ENCODE peak calls at places on chromosomes 11 and 22, in eight cellular contexts. One of them, this sample, is unnamed.

GRCh38 chr22:22824340-22825212 is 63.0 kb upstream of the IGLL5 start:
- DNase-seq in caudate nucleus: no peak
- DNase-seq in stimulated activated naive B cell treated with anti-CD40 and anti-IgM and Interleukin-4, amounts not matched to agents 10 μg/mL and 1 μg/mL and 100 μg/mL, for 72 hours: no peak
- DNase-seq in H9: no peak
- DNase-seq in EL: no peak
- DNase-seq in NCI-H1417: no peak
- DNase-seq in small intestine: no peak
- DNase-seq in NCI-H1092: no peak
- DNase-seq in this sample: no peak

GRCh38 chr11:24181395-24182047 is 315.3 kb upstream of the LUZP2 start:
- DNase-seq in EL: no peak
- DNase-seq in stimulated activated naive B cell treated with anti-CD40 and anti-IgM and Interleukin-4, amounts not matched to agents 10 μg/mL and 1 μg/mL and 100 μg/mL, for 72 hours: no peak
- DNase-seq in H9: no peak
- DNase-seq in small intestine: no peak
- DNase-seq in NCI-H1092: no peak
- DNase-seq in caudate nucleus: no peak
- DNase-seq in NCI-H1417: peak
- DNase-seq in this sample: no peak

GRCh38 chr11:65821107-65821506 is 12.7 kb upstream of the SNX32 start:
- DNase-seq in EL: no peak
- DNase-seq in NCI-H1092: no peak
- DNase-seq in H9: no peak
- DNase-seq in stimulated activated naive B cell treated with anti-CD40 and anti-IgM and Interleukin-4, amounts not matched to agents 10 μg/mL and 1 μg/mL and 100 μg/mL, for 72 hours: no peak
- DNase-seq in caudate nucleus: no peak
- DNase-seq in small intestine: peak
- DNase-seq in NCI-H1417: peak
- DNase-seq in this sample: no peak

GRCh38 chr11:33892906-33893594 is 1.2 kb upstream of the LMO2 start:
- DNase-seq in caudate nucleus: no peak
- DNase-seq in NCI-H1417: peak
- DNase-seq in EL: no peak
- DNase-seq in NCI-H1092: no peak
- DNase-seq in H9: no peak
- DNase-seq in small intestine: no peak
- DNase-seq in stimulated activated naive B cell treated with anti-CD40 and anti-IgM and Interleukin-4, amounts not matched to agents 10 μg/mL and 1 μg/mL and 100 μg/mL, for 72 hours: no peak
- DNase-seq in this sample: no peak

GRCh38 chr11:64885367-64886286 is 7.2 kb upstream of the EHD1 start:
- DNase-seq in H9: no peak
- DNase-seq in caudate nucleus: no peak
- DNase-seq in EL: peak
- DNase-seq in small intestine: peak
- DNase-seq in NCI-H1092: no peak
- DNase-seq in stimulated activated naive B cell treated with anti-CD40 and anti-IgM and Interleukin-4, amounts not matched to agents 10 μg/mL and 1 μg/mL and 100 μg/mL, for 72 hours: no peak
- DNase-seq in NCI-H1417: peak
- DNase-seq in this sample: no peak

GRCh38 chr11:78040691-78041379 is 17.8 kb upstream of the KCTD14 start:
- DNase-seq in stimulated activated naive B cell treated with anti-CD40 and anti-IgM and Interleukin-4, amounts not matched to agents 10 μg/mL and 1 μg/mL and 100 μg/mL, for 72 hours: no peak
- DNase-seq in NCI-H1092: no peak
- DNase-seq in small intestine: peak
- DNase-seq in H9: peak
- DNase-seq in EL: peak
- DNase-seq in NCI-H1417: no peak
- DNase-seq in caudate nucleus: no peak
- DNase-seq in this sample: no peak

GRCh38 chr11:45075952-45076351 is 70.5 kb upstream of the PRDM11 start:
- DNase-seq in NCI-H1092: no peak
- DNase-seq in small intestine: no peak
- DNase-seq in NCI-H1417: no peak
- DNase-seq in caudate nucleus: no peak
- DNase-seq in H9: no peak
- DNase-seq in stimulated activated naive B cell treated with anti-CD40 and anti-IgM and Interleukin-4, amounts not matched to agents 10 μg/mL and 1 μg/mL and 100 μg/mL, for 72 hours: no peak
- DNase-seq in EL: no peak
- DNase-seq in this sample: no peak

GRCh38 chr22:42452456-42452855 is 20.3 kb upstream of the NFAM1 start:
- DNase-seq in small intestine: no peak
- DNase-seq in caudate nucleus: no peak
- DNase-seq in stimulated activated naive B cell treated with anti-CD40 and anti-IgM and Interleukin-4, amounts not matched to agents 10 μg/mL and 1 μg/mL and 100 μg/mL, for 72 hours: no peak
- DNase-seq in EL: no peak
- DNase-seq in H9: no peak
- DNase-seq in NCI-H1092: no peak
- DNase-seq in NCI-H1417: no peak
- DNase-seq in this sample: no peak

GRCh38 chr11:104995001-104995408 is 26.6 kb upstream of the CASP4 start:
- DNase-seq in NCI-H1092: peak
- DNase-seq in NCI-H1417: peak
- DNase-seq in H9: no peak
- DNase-seq in stimulated activated naive B cell treated with anti-CD40 and anti-IgM and Interleukin-4, amounts not matched to agents 10 μg/mL and 1 μg/mL and 100 μg/mL, for 72 hours: no peak
- DNase-seq in caudate nucleus: no peak
- DNase-seq in EL: no peak
- DNase-seq in small intestine: no peak
- DNase-seq in this sample: no peak

GRCh38 chr22:23767303-23767672 is 484 bp downstream of the CHCHD10 start:
- DNase-seq in NCI-H1092: no peak
- DNase-seq in caudate nucleus: no peak
- DNase-seq in H9: no peak
- DNase-seq in NCI-H1417: no peak
- DNase-seq in stimulated activated naive B cell treated with anti-CD40 and anti-IgM and Interleukin-4, amounts not matched to agents 10 μg/mL and 1 μg/mL and 100 μg/mL, for 72 hours: no peak
- DNase-seq in small intestine: no peak
- DNase-seq in EL: no peak
- DNase-seq in this sample: no peak

GRCh38 chr11:27234043-27234668 is 128.9 kb downstream of the CCDC34 start:
- DNase-seq in H9: no peak
- DNase-seq in stimulated activated naive B cell treated with anti-CD40 and anti-IgM and Interleukin-4, amounts not matched to agents 10 μg/mL and 1 μg/mL and 100 μg/mL, for 72 hours: peak
- DNase-seq in small intestine: peak
- DNase-seq in EL: peak
- DNase-seq in NCI-H1417: peak
- DNase-seq in caudate nucleus: no peak
- DNase-seq in NCI-H1092: peak
- DNase-seq in this sample: peak

GRCh38 chr22:32255726-32256125 is 579 bp upstream of the SLC5A4 start:
- DNase-seq in EL: no peak
- DNase-seq in NCI-H1417: no peak
- DNase-seq in stimulated activated naive B cell treated with anti-CD40 and anti-IgM and Interleukin-4, amounts not matched to agents 10 μg/mL and 1 μg/mL and 100 μg/mL, for 72 hours: no peak
- DNase-seq in H9: no peak
- DNase-seq in caudate nucleus: no peak
- DNase-seq in small intestine: peak
- DNase-seq in NCI-H1092: no peak
- DNase-seq in this sample: no peak

GRCh38 chr11:74220376-74220775 is 49.3 kb downstream of the PPME1 start:
- DNase-seq in small intestine: no peak
- DNase-seq in NCI-H1092: no peak
- DNase-seq in caudate nucleus: no peak
- DNase-seq in EL: peak
- DNase-seq in stimulated activated naive B cell treated with anti-CD40 and anti-IgM and Interleukin-4, amounts not matched to agents 10 μg/mL and 1 μg/mL and 100 μg/mL, for 72 hours: no peak
- DNase-seq in NCI-H1417: peak
- DNase-seq in H9: no peak
- DNase-seq in this sample: no peak

GRCh38 chr11:87306260-87306861 is 268.6 kb downstream of the TMEM135 start:
- DNase-seq in NCI-H1417: no peak
- DNase-seq in caudate nucleus: no peak
- DNase-seq in stimulated activated naive B cell treated with anti-CD40 and anti-IgM and Interleukin-4, amounts not matched to agents 10 μg/mL and 1 μg/mL and 100 μg/mL, for 72 hours: no peak
- DNase-seq in small intestine: no peak
- DNase-seq in NCI-H1092: no peak
- DNase-seq in H9: no peak
- DNase-seq in EL: no peak
- DNase-seq in this sample: no peak

GRCh38 chr22:31290494-31291402 is 1.5 kb downstream of the PIK3IP1 start:
- DNase-seq in EL: peak
- DNase-seq in caudate nucleus: peak
- DNase-seq in stimulated activated naive B cell treated with anti-CD40 and anti-IgM and Interleukin-4, amounts not matched to agents 10 μg/mL and 1 μg/mL and 100 μg/mL, for 72 hours: peak
- DNase-seq in small intestine: peak
- DNase-seq in NCI-H1092: peak
- DNase-seq in H9: peak
- DNase-seq in NCI-H1417: peak
- DNase-seq in this sample: peak

GRCh38 chr11:63530021-63530420 is 6.6 kb upstream of the PLAAT4 start:
- DNase-seq in H9: peak
- DNase-seq in stimulated activated naive B cell treated with anti-CD40 and anti-IgM and Interleukin-4, amounts not matched to agents 10 μg/mL and 1 μg/mL and 100 μg/mL, for 72 hours: no peak
- DNase-seq in small intestine: no peak
- DNase-seq in EL: no peak
- DNase-seq in NCI-H1092: no peak
- DNase-seq in caudate nucleus: no peak
- DNase-seq in NCI-H1417: no peak
- DNase-seq in this sample: no peak

GRCh38 chr11:30741039-30741550 is 154.9 kb upstream of the MPPED2 start:
- DNase-seq in NCI-H1417: no peak
- DNase-seq in H9: no peak
- DNase-seq in small intestine: no peak
- DNase-seq in EL: no peak
- DNase-seq in NCI-H1092: no peak
- DNase-seq in caudate nucleus: no peak
- DNase-seq in stimulated activated naive B cell treated with anti-CD40 and anti-IgM and Interleukin-4, amounts not matched to agents 10 μg/mL and 1 μg/mL and 100 μg/mL, for 72 hours: no peak
- DNase-seq in this sample: peak

This sample was measured in uterus.